ENCODE peak calls at places on chromosomes 11 and 22, in six cellular contexts. B is left lung, P is transverse colon, G is lung, Z is heart right ventricle, F is GM23338. T is an unnamed sample.
A peak's percentile ranks its signal among the peaks of the same experiment; 100 is the strongest.

GRCh38 chr22:28771195-28771791 is 1.2 kb upstream of the CCDC117 start:
- DNase-seq in B (no peak), F (no peak), Z (no peak), G (no peak), P (no peak), T (no peak)

GRCh38 chr11:22512457-22512856 is 113.2 kb downstream of the FANCF start:
- DNase-seq in G (no peak), Z (no peak), P (no peak), B (no peak), F (no peak), T (no peak)

GRCh38 chr11:90124946-90125345 is 9.5 kb upstream of the NAALAD2 start:
- DNase-seq in F (no peak), Z (no peak), G (no peak), P (no peak), B (no peak), T (no peak)

GRCh38 chr11:96095884-96096301 is 172.0 kb upstream of the MTMR2 start:
- DNase-seq in B (no peak), F (no peak), Z (no peak), P (peak; percentile 52), G (no peak), T (no peak)

GRCh38 chr11:812390-812789 is 2.6 kb downstream of the RPLP2 start:
- DNase-seq in P (no peak), Z (no peak), B (no peak), G (no peak), F (no peak), T (no peak)

GRCh38 chr11:70627219-70627618 is 228.9 kb downstream of the CTTN start:
- DNase-seq in F (no peak), Z (no peak), G (no peak), P (peak; percentile 65), B (no peak), T (no peak)

GRCh38 chr11:95067042-95067827 is 516 bp downstream of the SRSF8 start:
- DNase-seq in G (peak; percentile 83), B (peak; percentile 77), P (peak; percentile 85), F (peak; percentile 86), Z (peak; percentile 88), T (no peak)

GRCh38 chr11:6402561-6402981 is 12.3 kb downstream of the SMPD1 start:
- DNase-seq in P (peak; percentile 57), Z (no peak), G (no peak), B (no peak), F (no peak), T (no peak)

GRCh38 chr11:118900535-118901384 is 17.1 kb downstream of the CXCR5 start:
- DNase-seq in G (no peak), F (no peak), Z (no peak), B (no peak), P (no peak), T (no peak)

GRCh38 chr11:95459268-95460040 is 228.5 kb upstream of the SESN3 start:
- DNase-seq in Z (no peak), G (no peak), P (no peak), F (no peak), B (no peak), T (no peak)

GRCh38 chr11:61472282-61472681 is 36.3 kb upstream of the LRRC10B start:
- DNase-seq in G (peak; percentile 51), Z (peak; percentile 71), P (no peak), B (peak; percentile 77), F (no peak), T (no peak)

GRCh38 chr11:113022267-113022666 is 61.0 kb downstream of the NCAM1 start:
- DNase-seq in P (no peak), Z (no peak), G (no peak), B (no peak), F (no peak), T (no peak)

DNA sequence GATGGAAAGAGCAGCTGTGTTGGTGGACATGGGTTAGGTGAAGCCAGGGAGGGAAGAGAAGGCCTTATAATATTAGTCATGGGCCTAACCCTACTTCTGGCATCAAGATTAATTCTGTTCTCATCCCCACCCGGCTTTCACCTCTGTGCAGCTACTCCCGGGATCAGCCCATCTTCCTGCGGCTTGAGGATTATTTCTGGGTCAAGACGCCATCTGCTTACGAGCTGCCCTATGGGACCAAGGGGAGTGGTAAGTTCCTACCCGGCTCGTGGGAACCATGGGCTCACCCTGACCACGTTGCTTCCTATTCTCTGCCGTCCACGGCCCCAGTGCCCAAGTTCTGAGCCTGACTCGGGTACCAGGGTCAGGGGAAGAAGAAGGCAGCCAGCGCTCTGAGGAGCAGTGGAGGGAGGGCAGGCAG is 51.6 kb downstream of the ST3GAL4 start:
- DNase-seq in G (no peak), F (no peak), Z (no peak), B (no peak), P (no peak), T (no peak)
- H3K27ac ChIP-seq in G (no peak overlapping the region), F (no peak overlapping the region), Z (peak overlapping the region; percentile 9), B (no peak overlapping the region), P (no peak overlapping the region), T (no peak overlapping the region)

DNA sequence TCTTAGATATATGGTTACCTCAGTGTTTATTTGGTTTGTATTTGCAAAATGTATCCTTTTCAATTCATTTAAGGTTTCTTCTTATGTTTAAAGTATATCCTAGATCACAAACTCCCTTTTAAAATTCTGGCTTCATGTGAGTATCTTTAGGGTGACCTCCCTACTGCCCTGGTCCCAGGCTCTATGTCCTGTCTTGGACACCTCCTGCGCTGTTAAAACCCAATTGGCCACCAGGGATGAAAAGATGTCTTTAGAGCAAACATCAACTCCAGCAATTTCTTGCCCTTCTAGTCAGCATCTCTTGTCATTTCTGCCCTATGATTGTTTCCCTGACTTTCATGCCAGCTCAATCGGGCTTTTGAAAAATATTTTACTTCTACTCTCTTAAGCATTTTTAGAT is 28.8 kb upstream of the SYT13 start:
- DNase-seq in B (no peak), G (no peak), F (peak; percentile 23), Z (no peak), P (no peak), T (no peak)
- TF ChIP-seq CTCF in B (no peak), G (no peak), F (no peak), Z (no peak), P (no peak), T (no peak)

GRCh38 chr11:111549196-111549868 is 8.8 kb downstream of the LAYN start:
- DNase-seq in P (no peak), G (no peak), B (no peak), Z (no peak), F (no peak), T (no peak)
- H3K27ac ChIP-seq in P (no peak overlapping the region), G (no peak overlapping the region), B (no peak overlapping the region), Z (no peak overlapping the region), F (no peak overlapping the region), T (no peak overlapping the region)

GRCh38 chr11:115052601-115053000 is 374.3 kb downstream of the NXPE2 start:
- DNase-seq in P (no peak), B (no peak), G (no peak), F (no peak), Z (no peak), T (no peak)
- TF ChIP-seq CTCF in P (no peak), B (no peak), G (no peak), F (no peak), Z (no peak), T (no peak)

DNA sequence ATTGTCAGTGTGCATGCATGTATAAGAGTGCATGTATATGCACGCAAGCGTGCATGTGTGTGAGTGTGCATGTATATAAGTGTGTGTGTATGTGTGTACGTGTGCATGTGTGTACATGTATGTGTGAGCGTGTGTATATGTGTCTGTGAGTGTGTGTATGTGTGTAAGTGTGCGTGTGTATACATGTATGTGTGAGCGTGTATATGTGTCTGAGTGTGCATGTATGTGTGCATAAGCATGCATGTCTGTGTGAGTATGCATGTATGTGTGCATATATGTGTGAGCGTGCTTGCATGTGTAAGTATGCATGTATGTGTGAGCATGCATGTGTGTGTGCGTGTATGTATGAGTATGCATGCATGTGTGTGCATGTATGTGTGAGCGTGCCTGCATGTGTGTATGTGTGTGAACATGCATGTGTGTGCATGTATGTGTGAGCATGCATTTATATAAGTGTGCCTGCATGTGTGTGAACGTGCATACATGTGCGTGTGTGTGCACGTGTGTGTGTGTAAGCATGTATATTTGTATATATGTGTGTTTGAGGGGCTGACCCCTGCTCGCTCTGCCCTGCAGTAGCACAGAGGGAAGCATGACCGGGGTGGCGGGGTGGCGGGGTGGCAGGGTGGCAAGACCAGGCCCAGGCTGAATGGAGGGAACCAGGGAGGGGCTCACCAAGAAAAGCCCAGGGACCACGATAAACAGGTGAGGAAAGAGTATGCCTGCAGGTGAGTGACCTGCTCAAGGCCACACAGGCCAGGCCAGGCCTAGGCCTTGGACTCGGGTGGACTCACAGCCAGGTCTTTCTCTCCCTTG is 26.3 kb downstream of the CYTH4 start:
- DNase-seq in Z (no peak), B (no peak), F (no peak), G (no peak), P (no peak), T (no peak)
- H3K27ac ChIP-seq in Z (peak overlapping the region; percentile 76), B (no peak overlapping the region), F (no peak overlapping the region), G (peak overlapping the region; percentile 79), P (peak overlapping the region; percentile 83), T (peak overlapping the region; percentile 88)

GRCh38 chr11:129605815-129606214 is 209.8 kb upstream of the TMEM45B start:
- DNase-seq in Z (no peak), F (no peak), P (no peak), B (no peak), G (no peak), T (no peak)
- TF ChIP-seq CTCF in Z (no peak), F (no peak), P (no peak), B (no peak), G (no peak), T (no peak)

GRCh38 chr11:86440843-86441242 is 66.2 kb downstream of the CCDC81 start:
- DNase-seq in B (no peak), G (no peak), Z (no peak), P (no peak), F (no peak), T (no peak)
- H3K27ac ChIP-seq in B (peak overlapping the region; percentile 44), G (no peak overlapping the region), Z (peak overlapping the region; percentile 64), P (no peak overlapping the region), F (no peak overlapping the region), T (no peak overlapping the region)